ENCODE peak calls at places on chromosomes 2 and 18, in six cellular contexts. One of them, this sample, is unnamed.
A peak's percentile ranks its signal among the peaks of the same experiment; 100 is the strongest.

GRCh38 chr18:76488190-76488589 is 6.9 kb downstream of the ZNF516 start:
- DNase-seq in uterus: peak; percentile 43
- DNase-seq in heart left ventricle: no peak
- DNase-seq in K562: no peak
- DNase-seq in left ventricle myocardium inferior: no peak
- DNase-seq in HCT116: no peak
- DNase-seq in this sample: no peak

GRCh38 chr2:212814941-212815340 is 276.3 kb upstream of the ERBB4 start:
- DNase-seq in uterus: no peak
- DNase-seq in heart left ventricle: no peak
- DNase-seq in K562: no peak
- DNase-seq in left ventricle myocardium inferior: no peak
- DNase-seq in HCT116: no peak
- DNase-seq in this sample: no peak

GRCh38 chr2:219119422-219120043 is 41.1 kb downstream of the NHEJ1 start:
- DNase-seq in uterus: peak; percentile 40
- DNase-seq in heart left ventricle: peak; percentile 57
- DNase-seq in K562: peak; percentile 75
- DNase-seq in left ventricle myocardium inferior: peak; percentile 43
- DNase-seq in HCT116: peak; percentile 27
- DNase-seq in this sample: peak; percentile 71

GRCh38 chr18:11665146-11665545 is 23.9 kb upstream of the GNAL start:
- DNase-seq in uterus: no peak
- DNase-seq in heart left ventricle: no peak
- DNase-seq in K562: no peak
- DNase-seq in left ventricle myocardium inferior: no peak
- DNase-seq in HCT116: no peak
- DNase-seq in this sample: no peak

GRCh38 chr18:62954341-62954740 is 239.0 kb downstream of the PHLPP1 start:
- DNase-seq in uterus: no peak
- DNase-seq in heart left ventricle: no peak
- DNase-seq in K562: no peak
- DNase-seq in left ventricle myocardium inferior: no peak
- DNase-seq in HCT116: no peak
- DNase-seq in this sample: peak; percentile 24

GRCh38 chr2:37388074-37388473 is 43.6 kb downstream of the QPCT start:
- DNase-seq in uterus: no peak
- DNase-seq in heart left ventricle: no peak
- DNase-seq in K562: no peak
- DNase-seq in left ventricle myocardium inferior: no peak
- DNase-seq in HCT116: no peak
- DNase-seq in this sample: peak; percentile 69

GRCh38 chr2:207315131-207315530 is 149.4 kb upstream of the KLF7 start:
- DNase-seq in uterus: no peak
- DNase-seq in heart left ventricle: no peak
- DNase-seq in K562: no peak
- DNase-seq in left ventricle myocardium inferior: no peak
- DNase-seq in HCT116: no peak
- DNase-seq in this sample: no peak

GRCh38 chr2:146532748-146533147 is 1312.1 kb upstream of the ACVR2A start:
- DNase-seq in uterus: no peak
- DNase-seq in heart left ventricle: no peak
- DNase-seq in K562: no peak
- DNase-seq in left ventricle myocardium inferior: no peak
- DNase-seq in HCT116: no peak
- DNase-seq in this sample: no peak

GRCh38 chr18:78138993-78139496 is 840.6 kb upstream of the SALL3 start:
- DNase-seq in uterus: no peak
- DNase-seq in heart left ventricle: no peak
- DNase-seq in K562: no peak
- DNase-seq in left ventricle myocardium inferior: no peak
- DNase-seq in HCT116: no peak
- DNase-seq in this sample: no peak

DNA sequence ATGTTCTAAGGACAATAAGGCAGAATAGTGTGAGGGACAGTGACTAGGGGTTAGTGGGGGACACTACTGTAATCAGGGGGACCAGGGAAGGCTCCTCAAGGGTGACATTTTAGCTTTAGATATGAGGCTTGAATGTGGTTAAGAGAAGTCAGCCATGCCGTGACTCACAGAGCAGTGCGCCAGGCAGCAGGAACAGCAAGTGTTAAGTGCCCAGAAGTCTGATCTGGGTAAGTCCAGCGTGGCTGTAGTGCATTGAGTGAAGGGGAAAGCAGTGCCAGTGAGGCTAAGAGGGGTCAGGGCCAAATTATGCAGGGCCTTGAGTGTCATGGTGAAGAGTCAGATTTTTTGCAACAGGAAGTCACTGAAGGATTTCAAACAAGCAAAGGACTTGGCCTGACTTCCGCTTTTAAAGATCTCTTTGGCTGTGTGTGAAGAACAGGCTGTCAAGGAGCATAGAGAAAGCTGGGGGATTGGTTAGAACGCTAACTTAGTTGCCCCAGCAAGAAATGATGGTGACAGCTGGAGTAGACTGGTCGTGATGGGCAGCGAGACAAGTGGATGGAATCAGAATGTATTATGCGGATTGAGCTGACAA is 151.5 kb downstream of the MSH2 start:
- DNase-seq in uterus: no peak
- DNase-seq in heart left ventricle: no peak
- DNase-seq in K562: no peak
- DNase-seq in left ventricle myocardium inferior: no peak
- DNase-seq in HCT116: no peak
- DNase-seq in this sample: no peak
- H3K27ac ChIP-seq in uterus: no peak overlapping the region
- H3K27ac ChIP-seq in heart left ventricle: no peak overlapping the region
- H3K27ac ChIP-seq in K562: no peak overlapping the region
- H3K27ac ChIP-seq in left ventricle myocardium inferior: no peak overlapping the region
- H3K27ac ChIP-seq in HCT116: no peak overlapping the region
- H3K27ac ChIP-seq in this sample: no peak overlapping the region

DNA sequence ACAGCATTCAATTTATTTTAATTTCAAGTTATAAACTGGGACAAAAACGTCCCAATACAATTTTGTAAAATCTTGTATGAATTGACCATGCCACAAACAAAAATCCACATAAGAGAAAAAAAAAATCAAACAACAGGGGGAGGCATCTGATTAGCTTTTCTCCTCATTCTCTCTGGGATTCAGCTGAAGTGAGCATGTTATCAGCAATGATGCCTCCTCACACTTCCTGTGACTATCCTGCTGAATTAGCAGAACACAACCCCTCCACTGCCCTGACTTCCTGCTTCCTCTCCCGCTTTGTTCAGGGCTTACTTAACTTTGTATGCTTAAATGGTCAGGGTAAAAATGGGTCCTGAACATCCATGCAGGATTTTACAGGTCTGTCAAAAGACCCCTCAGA is 132.2 kb upstream of the ITGB6 start:
- DNase-seq in uterus: no peak
- DNase-seq in heart left ventricle: peak; percentile 38
- DNase-seq in K562: no peak
- DNase-seq in left ventricle myocardium inferior: no peak
- DNase-seq in HCT116: no peak
- DNase-seq in this sample: peak; percentile 72
- TF ChIP-seq CTCF in uterus: no peak
- TF ChIP-seq CTCF in heart left ventricle: peak; percentile 31
- TF ChIP-seq CTCF in K562: no peak
- TF ChIP-seq CTCF in left ventricle myocardium inferior: no peak
- TF ChIP-seq CTCF in HCT116: no peak
- TF ChIP-seq CTCF in this sample: no peak

GRCh38 chr2:70766357-70767093 is 1.5 kb downstream of the ADD2 start:
- DNase-seq in uterus: no peak
- DNase-seq in heart left ventricle: no peak
- DNase-seq in K562: no peak
- DNase-seq in left ventricle myocardium inferior: no peak
- DNase-seq in HCT116: no peak
- DNase-seq in this sample: no peak
- H3K4me3 ChIP-seq in uterus: no peak overlapping the region
- H3K4me3 ChIP-seq in heart left ventricle: peak overlapping the region; percentile 61
- H3K4me3 ChIP-seq in K562: peak overlapping the region; percentile 73
- H3K4me3 ChIP-seq in left ventricle myocardium inferior: peak overlapping the region; percentile 67
- H3K4me3 ChIP-seq in HCT116: no peak overlapping the region
- H3K4me3 ChIP-seq in this sample: peak overlapping the region; percentile 56

GRCh38 chr2:112764071-112765044 is at the start of gene CKAP2L:
- DNase-seq in uterus: peak; percentile 88
- DNase-seq in heart left ventricle: peak; percentile 96
- DNase-seq in K562: peak; percentile 99
- DNase-seq in left ventricle myocardium inferior: peak; percentile 95
- DNase-seq in HCT116: peak; percentile 96
- DNase-seq in this sample: peak; percentile 98

GRCh38 chr2:112765251-112765650 is 842 bp upstream of the CKAP2L start:
- DNase-seq in uterus: no peak
- DNase-seq in heart left ventricle: no peak
- DNase-seq in K562: no peak
- DNase-seq in left ventricle myocardium inferior: no peak
- DNase-seq in HCT116: no peak
- DNase-seq in this sample: no peak

GRCh38 chr2:112767693-112768380 is 3.4 kb upstream of the CKAP2L start:
- DNase-seq in uterus: no peak
- DNase-seq in heart left ventricle: no peak
- DNase-seq in K562: no peak
- DNase-seq in left ventricle myocardium inferior: no peak
- DNase-seq in HCT116: no peak
- DNase-seq in this sample: no peak

GRCh38 chr2:112772322-112772721 is 7.9 kb upstream of the CKAP2L start:
- DNase-seq in uterus: no peak
- DNase-seq in heart left ventricle: no peak
- DNase-seq in K562: no peak
- DNase-seq in left ventricle myocardium inferior: no peak
- DNase-seq in HCT116: no peak
- DNase-seq in this sample: no peak

GRCh38 chr2:112768432-112768831 is 4.0 kb upstream of the CKAP2L start:
- DNase-seq in uterus: no peak
- DNase-seq in heart left ventricle: no peak
- DNase-seq in K562: no peak
- DNase-seq in left ventricle myocardium inferior: no peak
- DNase-seq in HCT116: no peak
- DNase-seq in this sample: peak; percentile 34
- H3K27ac ChIP-seq in uterus: no peak overlapping the region
- H3K27ac ChIP-seq in heart left ventricle: no peak overlapping the region
- H3K27ac ChIP-seq in K562: no peak overlapping the region
- H3K27ac ChIP-seq in left ventricle myocardium inferior: peak overlapping the region; percentile 53
- H3K27ac ChIP-seq in HCT116: no peak overlapping the region
- H3K27ac ChIP-seq in this sample: no peak overlapping the region

GRCh38 chr2:172427256-172427989 is at the start of gene ITGA6:
- DNase-seq in uterus: peak; percentile 59
- DNase-seq in heart left ventricle: peak; percentile 76
- DNase-seq in K562: peak; percentile 73
- DNase-seq in left ventricle myocardium inferior: peak; percentile 80
- DNase-seq in HCT116: peak; percentile 83
- DNase-seq in this sample: peak; percentile 86
- TF ChIP-seq CTCF in uterus: no peak
- TF ChIP-seq CTCF in heart left ventricle: peak; percentile 46
- TF ChIP-seq CTCF in K562: peak; percentile 36
- TF ChIP-seq CTCF in left ventricle myocardium inferior: peak; percentile 45
- TF ChIP-seq CTCF in HCT116: no peak
- TF ChIP-seq CTCF in this sample: peak; percentile 2

GRCh38 chr18:49655266-49656097 is 93.6 kb downstream of the LIPG start:
- DNase-seq in uterus: no peak
- DNase-seq in heart left ventricle: no peak
- DNase-seq in K562: no peak
- DNase-seq in left ventricle myocardium inferior: no peak
- DNase-seq in HCT116: no peak
- DNase-seq in this sample: no peak

GRCh38 chr18:49650426-49650891 is 88.6 kb downstream of the LIPG start:
- DNase-seq in uterus: no peak
- DNase-seq in heart left ventricle: no peak
- DNase-seq in K562: no peak
- DNase-seq in left ventricle myocardium inferior: no peak
- DNase-seq in HCT116: no peak
- DNase-seq in this sample: no peak

GRCh38 chr18:49651033-49651432 is 89.2 kb downstream of the LIPG start:
- DNase-seq in uterus: no peak
- DNase-seq in heart left ventricle: no peak
- DNase-seq in K562: no peak
- DNase-seq in left ventricle myocardium inferior: no peak
- DNase-seq in HCT116: no peak
- DNase-seq in this sample: no peak

GRCh38 chr18:49654347-49654746 is 92.5 kb downstream of the LIPG start:
- DNase-seq in uterus: no peak
- DNase-seq in heart left ventricle: no peak
- DNase-seq in K562: no peak
- DNase-seq in left ventricle myocardium inferior: no peak
- DNase-seq in HCT116: no peak
- DNase-seq in this sample: no peak

GRCh38 chr18:49652841-49653240 is 91.0 kb downstream of the LIPG start:
- DNase-seq in uterus: no peak
- DNase-seq in heart left ventricle: no peak
- DNase-seq in K562: no peak
- DNase-seq in left ventricle myocardium inferior: no peak
- DNase-seq in HCT116: no peak
- DNase-seq in this sample: peak; percentile 13
- H3K4me3 ChIP-seq in uterus: no peak overlapping the region
- H3K4me3 ChIP-seq in heart left ventricle: no peak overlapping the region
- H3K4me3 ChIP-seq in K562: no peak overlapping the region
- H3K4me3 ChIP-seq in left ventricle myocardium inferior: peak overlapping the region; percentile 9
- H3K4me3 ChIP-seq in HCT116: no peak overlapping the region
- H3K4me3 ChIP-seq in this sample: no peak overlapping the region

GRCh38 chr2:239716536-239717318 is 308.4 kb downstream of the NDUFA10 start:
- DNase-seq in uterus: peak; percentile 25
- DNase-seq in heart left ventricle: no peak
- DNase-seq in K562: no peak
- DNase-seq in left ventricle myocardium inferior: no peak
- DNase-seq in HCT116: no peak
- DNase-seq in this sample: peak; percentile 11
- H3K27ac ChIP-seq in uterus: no peak overlapping the region
- H3K27ac ChIP-seq in heart left ventricle: no peak overlapping the region
- H3K27ac ChIP-seq in K562: no peak overlapping the region
- H3K27ac ChIP-seq in left ventricle myocardium inferior: no peak overlapping the region
- H3K27ac ChIP-seq in HCT116: no peak overlapping the region
- H3K27ac ChIP-seq in this sample: no peak overlapping the region

GRCh38 chr2:118554616-118555015 is 292.8 kb downstream of the EN1 start:
- DNase-seq in uterus: no peak
- DNase-seq in heart left ventricle: no peak
- DNase-seq in K562: no peak
- DNase-seq in left ventricle myocardium inferior: no peak
- DNase-seq in HCT116: no peak
- DNase-seq in this sample: peak; percentile 16
- TF ChIP-seq CTCF in uterus: no peak
- TF ChIP-seq CTCF in heart left ventricle: no peak
- TF ChIP-seq CTCF in K562: peak; percentile 5
- TF ChIP-seq CTCF in left ventricle myocardium inferior: no peak
- TF ChIP-seq CTCF in HCT116: no peak
- TF ChIP-seq CTCF in this sample: peak; percentile 46

DNA sequence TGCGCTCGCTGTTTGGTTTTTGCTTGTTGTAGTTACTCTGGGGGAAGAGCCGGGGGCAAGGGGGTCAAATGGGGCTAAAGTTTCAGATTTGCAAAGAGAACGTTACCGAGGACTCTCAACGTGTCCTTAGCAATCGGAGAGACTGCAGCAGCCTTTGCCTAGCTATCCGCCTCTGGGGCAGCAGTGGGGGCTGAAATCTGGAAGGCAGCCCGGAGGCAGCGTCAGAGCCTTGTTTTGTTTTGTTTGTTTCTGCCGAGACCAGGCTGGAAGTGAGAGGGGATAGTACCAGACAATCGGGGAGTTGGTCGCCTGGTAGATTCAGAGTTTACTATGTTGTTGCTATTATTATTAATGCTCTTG is 1.2 kb downstream of the CDH20 start:
- DNase-seq in uterus: no peak
- DNase-seq in heart left ventricle: no peak
- DNase-seq in K562: no peak
- DNase-seq in left ventricle myocardium inferior: no peak
- DNase-seq in HCT116: no peak
- DNase-seq in this sample: no peak
- H3K4me3 ChIP-seq in uterus: no peak overlapping the region
- H3K4me3 ChIP-seq in heart left ventricle: peak overlapping the region; percentile 50
- H3K4me3 ChIP-seq in K562: no peak overlapping the region
- H3K4me3 ChIP-seq in left ventricle myocardium inferior: peak overlapping the region; percentile 59
- H3K4me3 ChIP-seq in HCT116: no peak overlapping the region
- H3K4me3 ChIP-seq in this sample: peak overlapping the region; percentile 45

This sample was measured in cardiac muscle cell.